ENCODE peak calls at places on chromosomes 3 and 15, in ten cellular contexts. One of them, this sample, is unnamed.

GRCh38 chr3:25897019-25897418 is 107.1 kb downstream of the OXSM start:
- DNase-seq in adrenal gland: peak
- DNase-seq in breast epithelium: no peak
- DNase-seq in cardiac fibroblast: no peak
- DNase-seq in kidney: no peak
- DNase-seq in AG09309: no peak
- DNase-seq in IMR-90: no peak
- DNase-seq in OCI-LY7: peak
- DNase-seq in transverse colon: peak
- DNase-seq in PC-3: peak
- DNase-seq in this sample: no peak

GRCh38 chr15:100790786-100791265 is 88.8 kb upstream of the ALDH1A3 start:
- DNase-seq in adrenal gland: no peak
- DNase-seq in breast epithelium: no peak
- DNase-seq in cardiac fibroblast: no peak
- DNase-seq in kidney: no peak
- DNase-seq in AG09309: no peak
- DNase-seq in IMR-90: no peak
- DNase-seq in OCI-LY7: no peak
- DNase-seq in transverse colon: no peak
- DNase-seq in PC-3: no peak
- DNase-seq in this sample: no peak

GRCh38 chr15:34335176-34335575 is 2.4 kb downstream of the SLC12A6 start:
- DNase-seq in adrenal gland: no peak
- DNase-seq in breast epithelium: no peak
- DNase-seq in cardiac fibroblast: peak
- DNase-seq in kidney: no peak
- DNase-seq in AG09309: no peak
- DNase-seq in IMR-90: no peak
- DNase-seq in OCI-LY7: no peak
- DNase-seq in transverse colon: no peak
- DNase-seq in PC-3: peak
- DNase-seq in this sample: no peak

GRCh38 chr15:23854535-23855252 is 167.6 kb upstream of the NDN start:
- DNase-seq in adrenal gland: no peak
- DNase-seq in breast epithelium: no peak
- DNase-seq in cardiac fibroblast: no peak
- DNase-seq in kidney: no peak
- DNase-seq in AG09309: no peak
- DNase-seq in IMR-90: no peak
- DNase-seq in OCI-LY7: no peak
- DNase-seq in transverse colon: no peak
- DNase-seq in PC-3: no peak
- DNase-seq in this sample: no peak

GRCh38 chr15:66148187-66148586 is 105.4 kb downstream of the MEGF11 start:
- DNase-seq in adrenal gland: no peak
- DNase-seq in breast epithelium: no peak
- DNase-seq in cardiac fibroblast: no peak
- DNase-seq in kidney: no peak
- DNase-seq in AG09309: no peak
- DNase-seq in IMR-90: no peak
- DNase-seq in OCI-LY7: no peak
- DNase-seq in transverse colon: no peak
- DNase-seq in PC-3: no peak
- DNase-seq in this sample: no peak

GRCh38 chr15:48996276-48996675 is 32.6 kb upstream of the SHC4 start:
- DNase-seq in adrenal gland: no peak
- DNase-seq in breast epithelium: no peak
- DNase-seq in cardiac fibroblast: no peak
- DNase-seq in kidney: no peak
- DNase-seq in AG09309: no peak
- DNase-seq in IMR-90: peak
- DNase-seq in OCI-LY7: no peak
- DNase-seq in transverse colon: no peak
- DNase-seq in PC-3: no peak
- DNase-seq in this sample: no peak

GRCh38 chr3:133943639-133944131 is 48.0 kb upstream of the RAB6B start:
- DNase-seq in adrenal gland: no peak
- DNase-seq in breast epithelium: peak
- DNase-seq in cardiac fibroblast: peak
- DNase-seq in kidney: peak
- DNase-seq in AG09309: peak
- DNase-seq in IMR-90: peak
- DNase-seq in OCI-LY7: no peak
- DNase-seq in transverse colon: no peak
- DNase-seq in PC-3: peak
- DNase-seq in this sample: peak

GRCh38 chr3:107242579-107242978 is 134.7 kb upstream of the CCDC54 start:
- DNase-seq in adrenal gland: no peak
- DNase-seq in breast epithelium: no peak
- DNase-seq in cardiac fibroblast: no peak
- DNase-seq in kidney: no peak
- DNase-seq in AG09309: no peak
- DNase-seq in IMR-90: no peak
- DNase-seq in OCI-LY7: no peak
- DNase-seq in transverse colon: no peak
- DNase-seq in PC-3: peak
- DNase-seq in this sample: no peak

GRCh38 chr3:99929409-99930139 is 111.9 kb downstream of the CMSS1 start:
- DNase-seq in adrenal gland: peak
- DNase-seq in breast epithelium: peak
- DNase-seq in cardiac fibroblast: peak
- DNase-seq in kidney: no peak
- DNase-seq in AG09309: no peak
- DNase-seq in IMR-90: peak
- DNase-seq in OCI-LY7: no peak
- DNase-seq in transverse colon: peak
- DNase-seq in PC-3: peak
- DNase-seq in this sample: no peak

GRCh38 chr3:184358921-184359350 is 2.5 kb downstream of the CLCN2 start:
- DNase-seq in adrenal gland: no peak
- DNase-seq in breast epithelium: no peak
- DNase-seq in cardiac fibroblast: no peak
- DNase-seq in kidney: peak
- DNase-seq in AG09309: no peak
- DNase-seq in IMR-90: no peak
- DNase-seq in OCI-LY7: no peak
- DNase-seq in transverse colon: no peak
- DNase-seq in PC-3: no peak
- DNase-seq in this sample: no peak

GRCh38 chr3:126472277-126473006 is 3.2 kb downstream of the ZXDC start:
- DNase-seq in adrenal gland: peak
- DNase-seq in breast epithelium: peak
- DNase-seq in cardiac fibroblast: peak
- DNase-seq in kidney: peak
- DNase-seq in AG09309: peak
- DNase-seq in IMR-90: peak
- DNase-seq in OCI-LY7: peak
- DNase-seq in transverse colon: peak
- DNase-seq in PC-3: peak
- DNase-seq in this sample: peak

GRCh38 chr3:84042717-84043116 is 916.1 kb upstream of the CADM2 start:
- DNase-seq in adrenal gland: no peak
- DNase-seq in breast epithelium: no peak
- DNase-seq in cardiac fibroblast: no peak
- DNase-seq in kidney: no peak
- DNase-seq in AG09309: no peak
- DNase-seq in IMR-90: no peak
- DNase-seq in OCI-LY7: no peak
- DNase-seq in transverse colon: no peak
- DNase-seq in PC-3: no peak
- DNase-seq in this sample: no peak

GRCh38 chr3:183370391-183370790 is 58.0 kb downstream of the MCF2L2 start:
- DNase-seq in adrenal gland: no peak
- DNase-seq in breast epithelium: no peak
- DNase-seq in cardiac fibroblast: peak
- DNase-seq in kidney: no peak
- DNase-seq in AG09309: no peak
- DNase-seq in IMR-90: peak
- DNase-seq in OCI-LY7: no peak
- DNase-seq in transverse colon: no peak
- DNase-seq in PC-3: peak
- DNase-seq in this sample: no peak

GRCh38 chr3:130759692-130760338 is 13.2 kb upstream of the PIK3R4 start:
- DNase-seq in adrenal gland: peak
- DNase-seq in breast epithelium: no peak
- DNase-seq in cardiac fibroblast: peak
- DNase-seq in kidney: no peak
- DNase-seq in AG09309: peak
- DNase-seq in IMR-90: peak
- DNase-seq in OCI-LY7: peak
- DNase-seq in transverse colon: peak
- DNase-seq in PC-3: peak
- DNase-seq in this sample: no peak

GRCh38 chr3:54424283-54424682 is 301.9 kb downstream of the CACNA2D3 start:
- DNase-seq in adrenal gland: no peak
- DNase-seq in breast epithelium: no peak
- DNase-seq in cardiac fibroblast: no peak
- DNase-seq in kidney: no peak
- DNase-seq in AG09309: no peak
- DNase-seq in IMR-90: no peak
- DNase-seq in OCI-LY7: no peak
- DNase-seq in transverse colon: no peak
- DNase-seq in PC-3: no peak
- DNase-seq in this sample: no peak

GRCh38 chr3:54427501-54427900 is 305.1 kb downstream of the CACNA2D3 start:
- DNase-seq in adrenal gland: no peak
- DNase-seq in breast epithelium: no peak
- DNase-seq in cardiac fibroblast: no peak
- DNase-seq in kidney: no peak
- DNase-seq in AG09309: no peak
- DNase-seq in IMR-90: no peak
- DNase-seq in OCI-LY7: no peak
- DNase-seq in transverse colon: no peak
- DNase-seq in PC-3: no peak
- DNase-seq in this sample: no peak

GRCh38 chr3:54432975-54433374 is 310.6 kb downstream of the CACNA2D3 start:
- DNase-seq in adrenal gland: no peak
- DNase-seq in breast epithelium: no peak
- DNase-seq in cardiac fibroblast: no peak
- DNase-seq in kidney: no peak
- DNase-seq in AG09309: no peak
- DNase-seq in IMR-90: no peak
- DNase-seq in OCI-LY7: no peak
- DNase-seq in transverse colon: no peak
- DNase-seq in PC-3: no peak
- DNase-seq in this sample: no peak

GRCh38 chr3:54426431-54426830 is 304.1 kb downstream of the CACNA2D3 start:
- DNase-seq in adrenal gland: no peak
- DNase-seq in breast epithelium: no peak
- DNase-seq in cardiac fibroblast: no peak
- DNase-seq in kidney: no peak
- DNase-seq in AG09309: no peak
- DNase-seq in IMR-90: no peak
- DNase-seq in OCI-LY7: no peak
- DNase-seq in transverse colon: no peak
- DNase-seq in PC-3: no peak
- DNase-seq in this sample: no peak

GRCh38 chr3:54427951-54428871 is 305.9 kb downstream of the CACNA2D3 start:
- DNase-seq in adrenal gland: peak
- DNase-seq in breast epithelium: peak
- DNase-seq in cardiac fibroblast: peak
- DNase-seq in kidney: no peak
- DNase-seq in AG09309: peak
- DNase-seq in IMR-90: peak
- DNase-seq in OCI-LY7: peak
- DNase-seq in transverse colon: peak
- DNase-seq in PC-3: peak
- DNase-seq in this sample: no peak
- H3K4me3 ChIP-seq in adrenal gland: no peak
- H3K4me3 ChIP-seq in breast epithelium: no peak
- H3K4me3 ChIP-seq in cardiac fibroblast: no peak
- H3K4me3 ChIP-seq in kidney: no peak
- H3K4me3 ChIP-seq in AG09309: no peak
- H3K4me3 ChIP-seq in IMR-90: no peak
- H3K4me3 ChIP-seq in OCI-LY7: no peak
- H3K4me3 ChIP-seq in transverse colon: no peak
- H3K4me3 ChIP-seq in PC-3: no peak
- H3K4me3 ChIP-seq in this sample: no peak

DNA sequence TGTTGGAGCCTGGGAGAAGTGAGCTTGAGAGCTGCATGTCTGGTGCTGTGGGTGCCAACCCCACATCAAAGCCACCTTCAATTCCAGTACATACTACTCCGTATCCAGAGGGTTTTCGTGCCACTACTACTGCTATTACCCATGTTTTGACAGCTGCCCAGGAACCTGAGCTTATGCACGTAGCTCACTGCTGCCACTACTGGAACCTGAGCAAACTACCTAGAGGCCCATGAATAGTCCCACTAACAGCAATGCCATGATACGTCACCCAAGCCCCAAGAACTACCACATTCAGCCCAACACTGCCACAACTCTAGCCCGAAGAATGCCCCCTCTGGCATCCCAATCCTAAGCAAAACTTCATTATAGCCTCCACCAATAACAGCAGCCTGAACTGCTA is 215.2 kb upstream of the BCHE start:
- DNase-seq in adrenal gland: no peak
- DNase-seq in breast epithelium: no peak
- DNase-seq in cardiac fibroblast: no peak
- DNase-seq in kidney: no peak
- DNase-seq in AG09309: no peak
- DNase-seq in IMR-90: no peak
- DNase-seq in OCI-LY7: no peak
- DNase-seq in transverse colon: no peak
- DNase-seq in PC-3: peak
- DNase-seq in this sample: no peak
- TF ChIP-seq CTCF in adrenal gland: no peak
- TF ChIP-seq CTCF in breast epithelium: no peak
- TF ChIP-seq CTCF in cardiac fibroblast: no peak
- TF ChIP-seq CTCF in kidney: no peak
- TF ChIP-seq CTCF in AG09309: no peak
- TF ChIP-seq CTCF in IMR-90: no peak
- TF ChIP-seq CTCF in OCI-LY7: no peak
- TF ChIP-seq CTCF in transverse colon: no peak
- TF ChIP-seq CTCF in PC-3: peak
- TF ChIP-seq CTCF in this sample: peak

DNA sequence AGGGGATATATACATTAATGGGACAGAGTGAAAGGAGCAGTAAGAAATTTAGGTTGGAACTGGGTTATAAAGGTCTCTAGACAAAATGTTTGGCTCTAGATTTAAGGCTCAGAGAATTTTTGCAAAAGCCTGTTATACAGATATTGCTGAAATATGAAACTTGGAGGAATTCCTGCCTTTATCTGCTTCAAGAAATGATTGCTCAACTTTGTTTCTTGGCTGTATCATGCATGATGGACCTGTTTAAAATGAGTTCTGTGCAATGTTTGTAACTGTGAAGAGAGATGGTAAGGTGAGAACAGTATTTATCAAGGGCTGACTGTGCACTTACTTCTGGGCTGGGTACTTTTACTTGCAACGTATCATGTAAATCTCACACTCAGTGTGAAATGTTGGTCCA is 3.3 kb downstream of the CRYBG3 start:
- DNase-seq in adrenal gland: no peak
- DNase-seq in breast epithelium: no peak
- DNase-seq in cardiac fibroblast: peak
- DNase-seq in kidney: no peak
- DNase-seq in AG09309: no peak
- DNase-seq in IMR-90: peak
- DNase-seq in OCI-LY7: no peak
- DNase-seq in transverse colon: no peak
- DNase-seq in PC-3: no peak
- DNase-seq in this sample: no peak
- H3K4me3 ChIP-seq in adrenal gland: no peak
- H3K4me3 ChIP-seq in breast epithelium: peak
- H3K4me3 ChIP-seq in cardiac fibroblast: no peak
- H3K4me3 ChIP-seq in kidney: no peak
- H3K4me3 ChIP-seq in AG09309: no peak
- H3K4me3 ChIP-seq in IMR-90: no peak
- H3K4me3 ChIP-seq in OCI-LY7: no peak
- H3K4me3 ChIP-seq in transverse colon: no peak
- H3K4me3 ChIP-seq in PC-3: no peak
- H3K4me3 ChIP-seq in this sample: no peak

GRCh38 chr3:19213608-19214220 is 65.4 kb downstream of the KCNH8 start:
- DNase-seq in adrenal gland: no peak
- DNase-seq in breast epithelium: no peak
- DNase-seq in cardiac fibroblast: no peak
- DNase-seq in kidney: peak
- DNase-seq in AG09309: no peak
- DNase-seq in IMR-90: no peak
- DNase-seq in OCI-LY7: peak
- DNase-seq in transverse colon: no peak
- DNase-seq in PC-3: peak
- DNase-seq in this sample: no peak
- TF ChIP-seq CTCF in adrenal gland: no peak
- TF ChIP-seq CTCF in breast epithelium: no peak
- TF ChIP-seq CTCF in cardiac fibroblast: no peak
- TF ChIP-seq CTCF in kidney: no peak
- TF ChIP-seq CTCF in AG09309: no peak
- TF ChIP-seq CTCF in IMR-90: no peak
- TF ChIP-seq CTCF in OCI-LY7: peak
- TF ChIP-seq CTCF in transverse colon: no peak
- TF ChIP-seq CTCF in PC-3: peak
- TF ChIP-seq CTCF in this sample: peak

This sample was measured in epithelial cell of proximal tubule.